ENCODE peak calls at places on chromosomes 7 and 10, in ten cellular contexts. F is AG04450; O is fibroblast of lung; V is CD8-positive, alpha-beta memory T cell; E is OCI-LY7; K is H1; A is GM23248; L is cardiac muscle cell; H is CD8-positive, alpha-beta T cell; M is brain microvascular endothelial cell. N is an unnamed sample.
A peak's percentile ranks its signal among the peaks of the same experiment; 100 is the strongest.

GRCh38 chr10:43884516-43885105 is 235.9 kb upstream of the ZNF32 start:
- DNase-seq in M (no peak), L (no peak), E (no peak), V (no peak), A (no peak), O (peak; percentile 30), K (no peak), F (no peak), H (no peak), N (no peak)

GRCh38 chr7:14851610-14852009 is 50.9 kb downstream of the DGKB start:
- DNase-seq in L (peak; percentile 68), F (no peak), O (peak; percentile 15), A (peak; percentile 19), V (no peak), H (no peak), E (no peak), M (peak; percentile 37), K (no peak), N (no peak)

GRCh38 chr7:24697416-24697815 is 59.8 kb downstream of the GSDME start:
- DNase-seq in L (no peak), V (no peak), F (no peak), E (no peak), A (no peak), H (no peak), M (no peak), K (no peak), O (no peak), N (no peak)

GRCh38 chr7:43879477-43879876 is 10.2 kb upstream of the MRPS24 start:
- DNase-seq in V (no peak), O (peak; percentile 84), E (no peak), A (peak; percentile 94), F (peak; percentile 44), M (peak; percentile 81), H (no peak), K (no peak), L (no peak), N (no peak)

GRCh38 chr7:102303669-102304422 is 17.2 kb downstream of the SH2B2 start:
- DNase-seq in V (no peak), F (no peak), K (no peak), M (no peak), O (no peak), E (peak; percentile 61), H (no peak), L (no peak), A (no peak), N (no peak)

GRCh38 chr10:101611506-101611905 is 23.4 kb downstream of the DPCD start:
- DNase-seq in F (no peak), E (peak; percentile 36), V (no peak), M (no peak), L (no peak), H (no peak), K (no peak), O (peak; percentile 17), A (peak; percentile 49), N (no peak)

GRCh38 chr7:30304177-30304884 is 19.9 kb downstream of the ZNRF2 start:
- DNase-seq in M (no peak), K (no peak), F (no peak), H (no peak), A (no peak), O (no peak), V (no peak), L (no peak), E (no peak), N (no peak)

GRCh38 chr10:84499846-84500245 is 171.5 kb downstream of the CCSER2 start:
- DNase-seq in K (no peak), V (no peak), L (peak; percentile 16), H (no peak), F (no peak), O (peak; percentile 38), M (no peak), E (no peak), A (no peak), N (no peak)

GRCh38 chr7:158017226-158018060 is 570.2 kb downstream of the PTPRN2 start:
- DNase-seq in O (no peak), L (peak; percentile 36), F (no peak), E (no peak), M (no peak), V (no peak), K (no peak), H (no peak), A (no peak), N (no peak)

GRCh38 chr10:86085136-86085535 is 281.5 kb downstream of the GRID1 start:
- DNase-seq in K (no peak), F (no peak), E (no peak), M (no peak), V (no peak), A (no peak), O (no peak), H (no peak), L (no peak), N (no peak)

GRCh38 chr7:111089822-111090426 is 1.0 kb upstream of the LRRN3 start:
- DNase-seq in K (no peak), O (peak; percentile 44), L (peak; percentile 58), A (peak; percentile 65), E (peak; percentile 44), V (peak; percentile 53), F (no peak), H (no peak), M (peak; percentile 13), N (peak; percentile 16)

DNA sequence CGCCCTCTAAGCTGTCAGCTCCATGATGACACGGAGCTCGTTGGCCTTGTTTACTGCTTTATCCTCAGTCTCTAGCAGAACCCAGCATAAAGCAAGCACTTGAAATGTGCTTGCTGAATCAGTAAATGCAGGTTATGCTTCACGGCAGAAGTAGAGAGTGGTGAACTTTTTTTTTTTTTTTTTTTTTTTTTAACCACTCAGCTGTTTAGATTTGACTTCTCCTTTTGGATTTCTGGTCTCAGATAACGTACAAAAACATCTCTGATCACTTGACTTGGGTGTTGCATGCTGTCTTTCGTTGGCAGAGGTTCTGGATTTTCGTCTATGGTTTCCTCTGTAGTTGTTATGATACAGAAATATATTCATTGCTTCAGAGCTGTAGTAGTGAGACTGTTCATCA is 242.5 kb upstream of the HABP2 start:
- DNase-seq in O (no peak), H (no peak), L (no peak), K (no peak), V (no peak), E (no peak), M (no peak), F (no peak), A (no peak), N (no peak)
- H3K27ac ChIP-seq in O (no peak overlapping the region), H (no peak overlapping the region), L (no peak overlapping the region), K (no peak overlapping the region), V (no peak overlapping the region), E (no peak overlapping the region), M (no peak overlapping the region), F (no peak overlapping the region), A (no peak overlapping the region), N (no peak overlapping the region)

GRCh38 chr10:116270691-116271592 is 2.1 kb downstream of the GFRA1 start:
- DNase-seq in A (peak; percentile 46), F (no peak), M (no peak), L (peak; percentile 44), V (no peak), O (peak; percentile 15), H (no peak), K (no peak), E (no peak), N (no peak)
- H3K4me3 ChIP-seq in A (peak overlapping the region; percentile 76), F (peak overlapping the region; percentile 51), M (peak overlapping the region; percentile 63), L (peak overlapping the region; percentile 45), V (no peak overlapping the region), O (peak overlapping the region; percentile 54), H (no peak overlapping the region), K (peak overlapping the region; percentile 68), E (no peak overlapping the region), N (peak overlapping the region; percentile 48)

GRCh38 chr7:104972510-104972909 is 41.5 kb upstream of the KMT2E start:
- DNase-seq in A (peak; percentile 84), V (no peak), L (no peak), M (peak; percentile 42), H (no peak), K (no peak), O (peak; percentile 82), E (no peak), F (no peak), N (no peak)

GRCh38 chr7:104976966-104977636 is 36.9 kb upstream of the KMT2E start:
- DNase-seq in O (no peak), E (no peak), A (no peak), V (no peak), M (no peak), H (no peak), K (no peak), L (no peak), F (no peak), N (no peak)

GRCh38 chr7:104971290-104972071 is 42.5 kb upstream of the KMT2E start:
- DNase-seq in V (no peak), F (no peak), M (no peak), E (no peak), A (peak; percentile 79), O (peak; percentile 56), H (no peak), L (no peak), K (no peak), N (no peak)

GRCh38 chr7:104973227-104973626 is 40.8 kb upstream of the KMT2E start:
- DNase-seq in K (no peak), A (peak; percentile 66), O (peak; percentile 46), L (no peak), M (no peak), F (no peak), E (no peak), H (no peak), V (no peak), N (no peak)

GRCh38 chr7:104973909-104974415 is 40.0 kb upstream of the KMT2E start:
- DNase-seq in E (no peak), M (peak; percentile 64), H (no peak), L (no peak), K (no peak), V (no peak), F (no peak), A (peak; percentile 93), O (peak; percentile 94), N (no peak)
- H3K27ac ChIP-seq in E (no peak overlapping the region), M (peak overlapping the region; percentile 49), H (no peak overlapping the region), L (no peak overlapping the region), K (no peak overlapping the region), V (no peak overlapping the region), F (peak overlapping the region; percentile 76), A (peak overlapping the region; percentile 73), O (peak overlapping the region; percentile 83), N (no peak overlapping the region)

GRCh38 chr10:62915192-62915591 is 99.0 kb upstream of the EGR2 start:
- DNase-seq in V (no peak), K (no peak), M (no peak), A (no peak), E (no peak), L (no peak), O (no peak), H (no peak), F (no peak), N (no peak)

GRCh38 chr10:62916157-62916603 is 100.0 kb upstream of the EGR2 start:
- DNase-seq in V (no peak), O (peak; percentile 83), M (peak; percentile 67), E (no peak), H (no peak), A (peak; percentile 96), F (no peak), L (no peak), K (no peak), N (no peak)

GRCh38 chr10:62912086-62912485 is 95.9 kb upstream of the EGR2 start:
- DNase-seq in E (peak; percentile 22), V (no peak), O (no peak), L (no peak), A (no peak), K (no peak), F (no peak), H (no peak), M (no peak), N (no peak)

GRCh38 chr10:62907470-62908212 is 91.5 kb upstream of the EGR2 start:
- DNase-seq in F (no peak), H (no peak), A (no peak), E (peak; percentile 64), L (no peak), V (no peak), K (no peak), O (no peak), M (no peak), N (no peak)

GRCh38 chr10:62911210-62911963 is 95.2 kb upstream of the EGR2 start:
- DNase-seq in A (peak; percentile 19), K (no peak), H (no peak), F (no peak), O (no peak), V (no peak), L (no peak), M (no peak), E (no peak), N (peak; percentile 13)
- H3K4me3 ChIP-seq in A (no peak overlapping the region), K (no peak overlapping the region), H (no peak overlapping the region), F (no peak overlapping the region), O (no peak overlapping the region), V (no peak overlapping the region), L (no peak overlapping the region), M (no peak overlapping the region), E (no peak overlapping the region), N (no peak overlapping the region)